ENCODE peak calls at places on chromosomes 12 and 14, in five cellular contexts. C is GM23338, B is prostate gland, J is HepG2, T is K562. Y is an unnamed sample.

GRCh38 chr14:105165134-105165704 is 3.4 kb downstream of the JAG2 start:
- DNase-seq in C (no peak), B (no peak), J (no peak), T (no peak), Y (no peak)

GRCh38 chr12:18576104-18576622 is 161.6 kb downstream of the PLCZ1 start:
- DNase-seq in C (no peak), B (no peak), J (no peak), T (no peak), Y (no peak)

GRCh38 chr14:50064993-50065392 is 51.4 kb downstream of the VCPKMT start:
- DNase-seq in C (no peak), B (no peak), J (no peak), T (no peak), Y (no peak)

GRCh38 chr12:108371801-108372344 is 32.8 kb upstream of the CMKLR1 start:
- DNase-seq in C (no peak), B (peak; percentile 48), J (no peak), T (no peak), Y (no peak)

GRCh38 chr12:22993639-22994038 is 368.7 kb downstream of the ETNK1 start:
- DNase-seq in C (no peak), B (no peak), J (no peak), T (no peak), Y (no peak)

GRCh38 chr14:88492272-88493089 is 62.3 kb downstream of the PTPN21 start:
- DNase-seq in C (peak; percentile 93), B (peak; percentile 78), J (peak; percentile 65), T (peak; percentile 71), Y (peak; percentile 84)

GRCh38 chr14:98229676-98230366 is 1042.2 kb downstream of the BCL11B start:
- DNase-seq in C (no peak), B (no peak), J (no peak), T (no peak), Y (no peak)

GRCh38 chr14:92649934-92650545 is 98.4 kb downstream of the LGMN start:
- DNase-seq in C (no peak), B (peak; percentile 77), J (no peak), T (no peak), Y (no peak)

GRCh38 chr14:77889971-77890442 is 90.1 kb downstream of the ADCK1 start:
- DNase-seq in C (no peak), B (no peak), J (no peak), T (no peak), Y (no peak)

GRCh38 chr14:60331201-60332045 is 82.4 kb downstream of the PPM1A start:
- DNase-seq in C (peak; percentile 96), B (peak; percentile 26), J (peak; percentile 54), T (peak; percentile 54), Y (peak; percentile 92)

GRCh38 chr12:108210001-108210400 is 80.9 kb downstream of the WSCD2 start:
- DNase-seq in C (no peak), B (no peak), J (no peak), T (no peak), Y (no peak)

GRCh38 chr12:65821336-65821735 is 2.9 kb upstream of the HMGA2 start:
- DNase-seq in C (no peak), B (no peak), J (no peak), T (no peak), Y (no peak)

GRCh38 chr12:102478416-102479098 is 1.8 kb downstream of the IGF1 start:
- DNase-seq in C (peak; percentile 62), B (no peak), J (no peak), T (no peak), Y (no peak)

GRCh38 chr12:9674226-9674590 is 4.7 kb downstream of the CLEC2D start:
- DNase-seq in C (no peak), B (no peak), J (no peak), T (no peak), Y (no peak)

GRCh38 chr12:97556201-97556824 is 93.7 kb downstream of the RMST start:
- DNase-seq in C (peak; percentile 35), B (peak; percentile 80), J (peak; percentile 77), T (no peak), Y (no peak)

GRCh38 chr12:113815031-113815430 is 151.1 kb downstream of the RBM19 start:
- DNase-seq in C (no peak), B (no peak), J (no peak), T (no peak), Y (no peak)

GRCh38 chr12:9731393-9731792 is 1.5 kb downstream of the CLECL1 start:
- DNase-seq in C (no peak), B (no peak), J (no peak), T (no peak), Y (no peak)

GRCh38 chr12:100927825-100928224 is 133.2 kb downstream of the ANO4 start:
- DNase-seq in C (no peak), B (no peak), J (no peak), T (no peak), Y (no peak)

GRCh38 chr12:77204055-77204454 is 138.7 kb upstream of the E2F7 start:
- DNase-seq in C (peak; percentile 62), B (no peak), J (no peak), T (no peak), Y (no peak)

GRCh38 chr12:12890815-12891645 is at the start of gene GPRC5A:
- DNase-seq in C (peak; percentile 79), B (peak; percentile 81), J (peak; percentile 30), T (peak; percentile 58), Y (no peak)

GRCh38 chr12:124034297-124034696 is 61.3 kb downstream of the ZNF664 start:
- DNase-seq in C (no peak), B (no peak), J (peak; percentile 7), T (no peak), Y (no peak)

GRCh38 chr12:4030938-4031702 is 157.9 kb upstream of the PARP11 start:
- DNase-seq in C (peak; percentile 97), B (peak; percentile 90), J (peak; percentile 55), T (peak; percentile 51), Y (peak; percentile 91)
- TF ChIP-seq POLR2AphosphoS5 in C (peak; percentile 31), B (peak; percentile 79), J (no peak), T (no peak), Y (no peak)

GRCh38 chr14:69808919-69809808 is 12.1 kb upstream of the SLC10A1 start:
- DNase-seq in C (no peak), B (no peak), J (peak; percentile 95), T (no peak), Y (no peak)

GRCh38 chr14:69804902-69805301 is 7.9 kb upstream of the SLC10A1 start:
- DNase-seq in C (no peak), B (no peak), J (no peak), T (no peak), Y (no peak)

GRCh38 chr14:69807192-69807591 is 10.2 kb upstream of the SLC10A1 start:
- DNase-seq in C (no peak), B (no peak), J (no peak), T (no peak), Y (no peak)

GRCh38 chr14:69798339-69798735 is 1.3 kb upstream of the SLC10A1 start:
- DNase-seq in C (no peak), B (no peak), J (no peak), T (no peak), Y (no peak)

GRCh38 chr14:69803753-69804152 is 6.7 kb upstream of the SLC10A1 start:
- DNase-seq in C (peak; percentile 17), B (no peak), J (no peak), T (no peak), Y (no peak)
- TF ChIP-seq POLR2AphosphoS5 in C (no peak), B (no peak), J (no peak), T (no peak), Y (no peak)

GRCh38 chr12:55724226-55724939 is 4.2 kb downstream of the RDH5 start:
- DNase-seq in C (peak; percentile 83), B (peak; percentile 51), J (peak; percentile 60), T (peak; percentile 55), Y (peak; percentile 76)
- TF ChIP-seq POLR2AphosphoS5 in C (no peak), B (peak; percentile 7), J (no peak), T (peak; percentile 66), Y (no peak)

GRCh38 chr14:69354383-69355154 is 43.5 kb downstream of the ERH start:
- DNase-seq in C (no peak), B (peak; percentile 16), J (peak; percentile 16), T (no peak), Y (no peak)
- TF ChIP-seq POLR2AphosphoS5 in C (no peak), B (no peak), J (no peak), T (no peak), Y (no peak)

DNA sequence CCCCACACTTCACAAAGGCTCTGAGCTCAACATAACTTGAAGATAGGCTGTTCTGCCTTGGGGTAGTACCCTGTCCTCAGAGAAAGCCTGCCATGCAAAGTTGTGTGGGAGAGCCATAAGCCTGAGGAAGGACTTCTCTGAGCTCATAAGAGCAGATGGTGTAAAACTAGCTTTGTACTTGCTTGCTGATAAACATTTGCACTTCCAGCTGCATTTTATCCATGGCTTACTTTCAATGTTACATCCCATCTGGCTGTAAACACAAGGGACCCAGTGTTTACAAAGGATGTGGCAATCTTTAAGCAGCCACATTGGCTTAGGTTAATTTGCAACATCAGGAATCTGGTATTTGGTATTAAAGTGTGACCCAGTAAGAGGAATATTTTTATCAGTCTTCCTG is 258.1 kb downstream of the IPO8 start:
- DNase-seq in C (no peak), B (no peak), J (peak; percentile 36), T (no peak), Y (no peak)
- TF ChIP-seq POLR2AphosphoS5 in C (no peak), B (peak; percentile 9), J (no peak), T (no peak), Y (no peak)

GRCh38 chr12:46101121-46101869 is 110.9 kb upstream of the SCAF11 start:
- DNase-seq in C (no peak), B (no peak), J (no peak), T (no peak), Y (no peak)
- TF ChIP-seq POLR2AphosphoS5 in C (no peak), B (no peak), J (no peak), T (no peak), Y (no peak)

Y was measured in H1.